ENCODE peak calls at places on chromosomes 1 and 21, in five cellular contexts. I is suprapubic skin, G is NT2/D1, E is heart left ventricle, A is mesendoderm. N is an unnamed sample. For H3K4me1, the result is how much of the 10 kb centered on the place peaks cover.

GRCh38 chr1:119779869-119780356 is 11.2 kb upstream of the HMGCS2 start:
- DNase-seq in I (no peak), G (no peak), E (no peak), A (peak), N (peak)

GRCh38 chr1:31814041-31814511 is 1.7 kb downstream of the SPOCD1 start:
- DNase-seq in I (no peak), G (no peak), E (no peak), A (no peak), N (no peak)

GRCh38 chr1:11799896-11800295 is 5.9 kb downstream of the MTHFR start:
- DNase-seq in I (no peak), G (no peak), E (no peak), A (no peak), N (peak)

GRCh38 chr21:45235488-45235887 is 52.2 kb downstream of the POFUT2 start:
- DNase-seq in I (no peak), G (no peak), E (no peak), A (no peak), N (no peak)

GRCh38 chr1:117802546-117803257 is 126.7 kb downstream of the GDAP2 start:
- DNase-seq in I (no peak), G (no peak), E (no peak), A (no peak), N (no peak)

GRCh38 chr1:62406576-62406975 is 30.3 kb upstream of the USP1 start:
- DNase-seq in I (no peak), G (no peak), E (no peak), A (peak), N (no peak)

GRCh38 chr1:68049941-68050878 is at the start of gene DIRAS3:
- DNase-seq in I (peak), G (no peak), E (no peak), A (no peak), N (no peak)

GRCh38 chr1:222459652-222460051 is 88.3 kb downstream of the HHIPL2 start:
- DNase-seq in I (no peak), G (no peak), E (no peak), A (peak), N (no peak)

GRCh38 chr1:153697873-153698647 is 19.6 kb downstream of the NPR1 start:
- DNase-seq in I (peak), G (no peak), E (peak), A (peak), N (peak)

GRCh38 chr1:202029171-202029665 is 18.8 kb downstream of the ELF3 start:
- DNase-seq in I (no peak), G (no peak), E (no peak), A (no peak), N (no peak)

GRCh38 chr21:29163381-29164115 is 33.1 kb downstream of the MAP3K7CL start:
- DNase-seq in I (no peak), G (no peak), E (peak), A (no peak), N (no peak)

GRCh38 chr1:204478166-204478899 is 16.3 kb downstream of the PIK3C2B start:
- DNase-seq in I (no peak), G (no peak), E (no peak), A (no peak), N (no peak)

GRCh38 chr1:218365600-218365999 is 20.5 kb downstream of the TGFB2 start:
- DNase-seq in I (peak), G (no peak), E (no peak), A (no peak), N (peak)

GRCh38 chr1:154158307-154159125 is 3.6 kb upstream of the NUP210L start:
- DNase-seq in I (no peak), G (no peak), E (no peak), A (no peak), N (no peak)

GRCh38 chr1:234313171-234313570 is 60.1 kb upstream of the COA6 start:
- DNase-seq in I (no peak), G (no peak), E (no peak), A (no peak), N (no peak)
- H3K4me1 ChIP-seq in I (under half), G (under half), E (under half), A (under half), N (under half)

GRCh38 chr1:226716577-226716976 is 22.5 kb downstream of the ITPKB start:
- DNase-seq in I (peak), G (no peak), E (no peak), A (no peak), N (no peak)
- H3K4me1 ChIP-seq in I (under half), G (under half), E (under half), A (under half), N (half or more)

GRCh38 chr1:221437924-221438323 is 304.0 kb downstream of the DUSP10 start:
- DNase-seq in I (no peak), G (no peak), E (no peak), A (peak), N (no peak)
- H3K4me1 ChIP-seq in I (under half), G (under half), E (under half), A (under half), N (under half)

DNA sequence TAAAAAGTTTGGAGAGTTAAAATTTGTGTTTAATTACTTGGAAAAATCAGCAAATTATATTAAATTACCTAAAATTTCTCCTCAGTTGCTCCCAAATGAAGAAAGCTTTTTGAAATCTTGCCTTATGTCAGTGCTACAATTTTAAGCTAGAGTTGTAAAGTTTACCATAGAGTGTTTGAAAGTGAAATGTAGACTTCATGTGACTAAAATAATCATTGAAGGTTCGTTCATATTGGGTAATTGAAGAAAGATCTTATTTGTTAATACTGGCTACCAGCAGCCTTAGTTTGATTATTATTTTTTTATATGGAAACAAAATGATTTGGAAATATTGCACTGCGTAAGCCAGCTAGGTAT is 4.4 kb downstream of the DYRK1A start:
- DNase-seq in I (no peak), G (no peak), E (no peak), A (no peak), N (no peak)
- H3K4me1 ChIP-seq in I (half or more), G (under half), E (under half), A (under half), N (under half)

GRCh38 chr1:163161841-163162240 is 40.9 kb downstream of the RGS5 start:
- DNase-seq in I (no peak), G (no peak), E (no peak), A (no peak), N (no peak)
- H3K4me1 ChIP-seq in I (under half), G (under half), E (under half), A (under half), N (under half)

GRCh38 chr1:206111528-206111927 is 5.7 kb downstream of the AVPR1B start:
- DNase-seq in I (no peak), G (no peak), E (no peak), A (no peak), N (no peak)
- H3K4me1 ChIP-seq in I (under half), G (under half), E (under half), A (under half), N (under half)